ENCODE peak calls at places on chromosomes 2 and 18, in six cellular contexts. O is LNCaP clone FGC, I is GM23338, U is cardiac muscle cell, C is A549, T is IMR-90. W is an unnamed sample.

GRCh38 chr18:53115876-53116585 is 776.0 kb downstream of the DCC start:
- DNase-seq in O (no peak), I (no peak), U (no peak), C (no peak), T (no peak), W (no peak)

GRCh38 chr18:46051731-46052461 is 20.2 kb downstream of the PSTPIP2 start:
- DNase-seq in O (peak), I (no peak), U (peak), C (peak), T (peak), W (peak)

GRCh38 chr2:235903803-235904637 is 264.2 kb downstream of the GBX2 start:
- DNase-seq in O (no peak), I (peak), U (no peak), C (no peak), T (no peak), W (no peak)

GRCh38 chr2:15092691-15093090 is 460.2 kb downstream of the LRATD1 start:
- DNase-seq in O (no peak), I (no peak), U (no peak), C (no peak), T (peak), W (no peak)

GRCh38 chr2:177721815-177722552 is 329.4 kb downstream of the AGPS start:
- DNase-seq in O (no peak), I (no peak), U (no peak), C (no peak), T (no peak), W (no peak)

GRCh38 chr2:32926708-32927084 is 20.1 kb upstream of the LTBP1 start:
- DNase-seq in O (no peak), I (peak), U (peak), C (peak), T (peak), W (no peak)

GRCh38 chr18:46301081-46301480 is 196.9 kb downstream of the HAUS1 start:
- DNase-seq in O (no peak), I (no peak), U (no peak), C (no peak), T (no peak), W (no peak)

GRCh38 chr2:30332791-30333453 is 101.6 kb downstream of the LBH start:
- DNase-seq in O (no peak), I (no peak), U (no peak), C (no peak), T (no peak), W (no peak)

GRCh38 chr18:22956226-22956625 is 23.1 kb downstream of the RBBP8 start:
- DNase-seq in O (no peak), I (no peak), U (no peak), C (no peak), T (no peak), W (no peak)

GRCh38 chr2:3604207-3604877 is 9.4 kb downstream of the COLEC11 start:
- DNase-seq in O (no peak), I (no peak), U (peak), C (no peak), T (no peak), W (no peak)

GRCh38 chr18:34795070-34795740 is 85.1 kb downstream of the DTNA start:
- DNase-seq in O (no peak), I (no peak), U (no peak), C (no peak), T (no peak), W (no peak)

GRCh38 chr2:238475571-238475970 is 48.8 kb downstream of the ASB1 start:
- DNase-seq in O (no peak), I (no peak), U (no peak), C (no peak), T (no peak), W (no peak)

GRCh38 chr2:170944545-170944944 is 15.5 kb downstream of the GORASP2 start:
- DNase-seq in O (no peak), I (no peak), U (no peak), C (no peak), T (no peak), W (no peak)

GRCh38 chr2:174350018-174350417 is 15.3 kb downstream of the SP9 start:
- DNase-seq in O (no peak), I (peak), U (no peak), C (peak), T (peak), W (no peak)

GRCh38 chr2:39875182-39875913 is 96.3 kb upstream of the THUMPD2 start:
- DNase-seq in O (no peak), I (no peak), U (peak), C (peak), T (peak), W (peak)

GRCh38 chr2:45964226-45964841 is 312.9 kb downstream of the PRKCE start:
- DNase-seq in O (no peak), I (no peak), U (peak), C (peak), T (peak), W (peak)

GRCh38 chr2:37768491-37768925 is 97.1 kb upstream of the CDC42EP3 start:
- DNase-seq in O (no peak), I (peak), U (peak), C (peak), T (peak), W (peak)

GRCh38 chr2:235002198-235003095 is 50.6 kb downstream of the SH3BP4 start:
- DNase-seq in O (no peak), I (peak), U (peak), C (no peak), T (peak), W (no peak)

GRCh38 chr18:2847341-2848144 is 737 bp downstream of the EMILIN2 start:
- DNase-seq in O (no peak), I (peak), U (peak), C (no peak), T (no peak), W (no peak)

GRCh38 chr2:120732506-120733237 is 3.0 kb upstream of the GLI2 start:
- DNase-seq in O (no peak), I (no peak), U (no peak), C (no peak), T (no peak), W (no peak)

DNA sequence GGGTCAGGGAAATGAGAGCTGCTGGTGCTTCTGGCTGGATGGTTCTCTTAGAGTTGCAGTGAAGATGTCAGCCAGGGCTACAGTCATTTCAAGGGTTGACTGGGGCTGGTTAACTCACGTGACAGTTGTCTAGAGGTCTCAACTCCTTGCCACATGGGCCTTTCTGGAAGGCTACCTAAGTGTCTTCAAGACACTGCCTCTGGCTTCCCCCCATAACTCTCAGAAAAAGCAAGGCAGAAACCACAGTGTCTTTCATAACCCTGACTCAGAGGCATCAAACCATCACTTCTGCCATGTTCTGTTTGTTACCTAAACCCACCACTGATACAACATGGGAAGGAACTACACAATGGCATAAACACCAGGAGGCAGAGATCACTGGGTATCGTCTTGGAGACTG is 828.9 kb downstream of the EPHA4 start:
- DNase-seq in O (no peak), I (no peak), U (no peak), C (no peak), T (no peak), W (no peak)
- TF ChIP-seq CTCF in O (no peak), I (no peak), U (no peak), C (no peak), T (no peak), W (no peak)

GRCh38 chr2:75560022-75560767 is 544 bp downstream of the EVA1A start:
- DNase-seq in O (no peak), I (peak), U (peak), C (peak), T (peak), W (no peak)

GRCh38 chr2:75557474-75558131 is 3.1 kb downstream of the EVA1A start:
- DNase-seq in O (no peak), I (no peak), U (no peak), C (no peak), T (no peak), W (no peak)

GRCh38 chr2:75559633-75560021 is 1.1 kb downstream of the EVA1A start:
- DNase-seq in O (no peak), I (no peak), U (peak), C (no peak), T (peak), W (no peak)

GRCh38 chr2:75558132-75558530 is 2.6 kb downstream of the EVA1A start:
- DNase-seq in O (no peak), I (no peak), U (no peak), C (no peak), T (no peak), W (no peak)

DNA sequence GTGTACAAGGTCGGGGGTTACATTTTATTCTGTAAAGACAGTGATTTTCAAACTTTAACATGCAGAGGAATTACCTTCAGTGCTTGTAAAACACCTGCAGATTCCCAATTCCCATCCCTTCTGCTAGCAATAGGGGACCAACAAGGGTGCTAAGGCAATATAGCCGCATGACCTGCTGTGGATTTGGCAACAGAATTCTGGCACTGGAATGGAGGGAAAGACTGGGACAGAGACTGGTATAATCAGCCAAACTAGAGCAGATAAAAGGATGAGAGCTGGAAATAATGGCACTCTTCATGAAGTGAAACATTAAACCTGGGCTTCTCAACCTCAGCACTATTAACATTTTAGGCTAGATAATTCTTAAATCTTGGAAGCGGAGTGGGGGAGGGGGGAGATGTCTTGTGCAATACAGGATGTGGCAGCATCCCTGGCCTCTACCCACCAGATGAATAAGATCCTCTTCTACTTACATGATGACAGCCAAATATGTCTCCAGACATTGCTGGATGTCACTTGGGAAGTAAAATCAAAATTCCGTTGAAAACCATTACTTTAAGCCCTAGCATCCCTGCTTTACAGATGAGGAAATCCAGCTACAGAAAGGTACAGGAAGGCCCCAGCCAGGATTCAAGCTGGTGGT is 1.8 kb downstream of the EVA1A start:
- DNase-seq in O (no peak), I (no peak), U (peak), C (no peak), T (peak), W (no peak)
- H3K4me3 ChIP-seq in O (no peak), I (no peak), U (no peak), C (no peak), T (peak), W (peak)

GRCh38 chr2:111706481-111707001 is 177.5 kb downstream of the ANAPC1 start:
- DNase-seq in O (no peak), I (no peak), U (no peak), C (no peak), T (no peak), W (no peak)
- TF ChIP-seq CTCF in O (no peak), I (no peak), U (no peak), C (no peak), T (no peak), W (no peak)

GRCh38 chr18:77250926-77251729 is 1.5 kb downstream of the GALR1 start:
- DNase-seq in O (no peak), I (peak), U (peak), C (no peak), T (no peak), W (no peak)

GRCh38 chr18:77251730-77252050 is 2.0 kb downstream of the GALR1 start:
- DNase-seq in O (no peak), I (peak), U (no peak), C (no peak), T (no peak), W (no peak)

GRCh38 chr18:77250501-77250925 is 865 bp downstream of the GALR1 start:
- DNase-seq in O (no peak), I (peak), U (no peak), C (no peak), T (no peak), W (no peak)

GRCh38 chr18:77248873-77249582 is 620 bp upstream of the GALR1 start:
- DNase-seq in O (no peak), I (peak), U (no peak), C (no peak), T (no peak), W (no peak)

GRCh38 chr18:77249583-77250500 is at the start of gene GALR1:
- DNase-seq in O (no peak), I (peak), U (no peak), C (no peak), T (no peak), W (no peak)
- H3K4me3 ChIP-seq in O (no peak), I (peak), U (peak), C (peak), T (peak), W (peak)

DNA sequence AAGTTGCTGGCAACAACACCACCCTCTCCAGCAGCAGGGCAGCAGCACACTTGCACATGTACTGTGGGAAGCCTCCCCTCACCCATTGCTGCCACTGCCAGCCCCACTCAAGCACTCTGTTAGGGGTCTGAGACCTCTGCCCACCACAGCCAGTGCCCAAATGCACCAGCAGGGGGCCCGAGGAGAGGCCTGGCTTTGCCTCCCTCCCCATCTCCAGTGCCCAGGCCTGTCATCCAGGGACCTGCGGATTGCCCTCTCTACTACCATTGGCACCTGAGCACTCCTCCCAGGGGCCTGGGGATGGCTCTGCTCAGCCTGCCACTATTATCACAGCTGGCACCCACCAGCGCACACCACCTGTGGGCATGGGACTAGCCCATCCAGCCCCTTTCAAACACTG is 175.7 kb downstream of the PMAIP1 start:
- DNase-seq in O (no peak), I (peak), U (no peak), C (no peak), T (no peak), W (no peak)
- TF ChIP-seq CTCF in O (no peak), I (peak), U (no peak), C (no peak), T (no peak), W (no peak)